ENCODE peak calls at places on chromosomes 16 and 17, in five cellular contexts. One of them, this sample, is unnamed. For H3K4me1 and H3K36me3, the result is how much of the 10 kb centered on the place peaks cover.

GRCh38 chr17:50620848-50621247 is 13.8 kb upstream of the ABCC3 start:
- DNase-seq in ovary: no peak
- DNase-seq in transverse colon: no peak
- DNase-seq in aorta: no peak
- DNase-seq in neuronal stem cell: no peak
- DNase-seq in this sample: peak

GRCh38 chr17:76271669-76272540 is 6.8 kb downstream of the UBALD2 start:
- DNase-seq in ovary: peak
- DNase-seq in transverse colon: peak
- DNase-seq in aorta: peak
- DNase-seq in neuronal stem cell: no peak
- DNase-seq in this sample: no peak

GRCh38 chr16:11677451-11677951 is 9.2 kb downstream of the SNN start:
- DNase-seq in ovary: no peak
- DNase-seq in transverse colon: no peak
- DNase-seq in aorta: peak
- DNase-seq in neuronal stem cell: no peak
- DNase-seq in this sample: no peak

GRCh38 chr17:10574324-10574723 is 24.9 kb upstream of the MYH2 start:
- DNase-seq in ovary: no peak
- DNase-seq in transverse colon: no peak
- DNase-seq in aorta: no peak
- DNase-seq in neuronal stem cell: no peak
- DNase-seq in this sample: no peak

GRCh38 chr17:48624544-48625501 is 1.3 kb downstream of the HOXB9 start:
- DNase-seq in ovary: no peak
- DNase-seq in transverse colon: peak
- DNase-seq in aorta: no peak
- DNase-seq in neuronal stem cell: no peak
- DNase-seq in this sample: peak

GRCh38 chr16:50842589-50842988 is 100.7 kb downstream of the CYLD start:
- DNase-seq in ovary: no peak
- DNase-seq in transverse colon: no peak
- DNase-seq in aorta: no peak
- DNase-seq in neuronal stem cell: no peak
- DNase-seq in this sample: no peak

GRCh38 chr16:48384982-48385271 is 286 bp downstream of the SIAH1 start:
- DNase-seq in ovary: no peak
- DNase-seq in transverse colon: no peak
- DNase-seq in aorta: no peak
- DNase-seq in neuronal stem cell: no peak
- DNase-seq in this sample: no peak

GRCh38 chr17:39064814-39065213 is 86.6 kb downstream of the PLXDC1 start:
- DNase-seq in ovary: no peak
- DNase-seq in transverse colon: no peak
- DNase-seq in aorta: peak
- DNase-seq in neuronal stem cell: no peak
- DNase-seq in this sample: no peak

GRCh38 chr17:75830168-75831031 is 13.8 kb downstream of the UNC13D start:
- DNase-seq in ovary: no peak
- DNase-seq in transverse colon: peak
- DNase-seq in aorta: no peak
- DNase-seq in neuronal stem cell: peak
- DNase-seq in this sample: peak

GRCh38 chr16:27199747-27200146 is 3.6 kb upstream of the KDM8 start:
- DNase-seq in ovary: no peak
- DNase-seq in transverse colon: no peak
- DNase-seq in aorta: no peak
- DNase-seq in neuronal stem cell: no peak
- DNase-seq in this sample: no peak

GRCh38 chr16:1000608-1001007 is 19.0 kb downstream of the SOX8 start:
- DNase-seq in ovary: no peak
- DNase-seq in transverse colon: no peak
- DNase-seq in aorta: no peak
- DNase-seq in neuronal stem cell: no peak
- DNase-seq in this sample: no peak

GRCh38 chr16:26830716-26831115 is 236.0 kb upstream of the C16orf82 start:
- DNase-seq in ovary: no peak
- DNase-seq in transverse colon: no peak
- DNase-seq in aorta: no peak
- DNase-seq in neuronal stem cell: no peak
- DNase-seq in this sample: no peak

GRCh38 chr16:965487-965886 is 5.3 kb downstream of the LMF1 start:
- DNase-seq in ovary: no peak
- DNase-seq in transverse colon: no peak
- DNase-seq in aorta: peak
- DNase-seq in neuronal stem cell: no peak
- DNase-seq in this sample: no peak

GRCh38 chr16:31471241-31471874 is 594 bp upstream of the TGFB1I1 start:
- DNase-seq in ovary: no peak
- DNase-seq in transverse colon: no peak
- DNase-seq in aorta: no peak
- DNase-seq in neuronal stem cell: no peak
- DNase-seq in this sample: no peak

GRCh38 chr17:48626470-48627241 is 498 bp upstream of the HOXB9 start:
- DNase-seq in ovary: no peak
- DNase-seq in transverse colon: peak
- DNase-seq in aorta: peak
- DNase-seq in neuronal stem cell: no peak
- DNase-seq in this sample: peak

GRCh38 chr16:68229431-68230175 is 6.3 kb downstream of the ESRP2 start:
- DNase-seq in ovary: peak
- DNase-seq in transverse colon: no peak
- DNase-seq in aorta: no peak
- DNase-seq in neuronal stem cell: no peak
- DNase-seq in this sample: peak

GRCh38 chr16:89837014-89837546 is 8.8 kb downstream of the SPIRE2 start:
- DNase-seq in ovary: no peak
- DNase-seq in transverse colon: no peak
- DNase-seq in aorta: no peak
- DNase-seq in neuronal stem cell: no peak
- DNase-seq in this sample: no peak
- H3K4me3 ChIP-seq in ovary: no peak
- H3K4me3 ChIP-seq in transverse colon: peak
- H3K4me3 ChIP-seq in aorta: no peak
- H3K4me3 ChIP-seq in neuronal stem cell: no peak
- H3K4me3 ChIP-seq in this sample: no peak

GRCh38 chr17:30084773-30085172 is 31.8 kb upstream of the NSRP1 start:
- DNase-seq in ovary: no peak
- DNase-seq in transverse colon: no peak
- DNase-seq in aorta: no peak
- DNase-seq in neuronal stem cell: no peak
- DNase-seq in this sample: no peak
- H3K4me1 ChIP-seq in ovary: under half
- H3K4me1 ChIP-seq in transverse colon: under half
- H3K4me1 ChIP-seq in aorta: under half
- H3K4me1 ChIP-seq in neuronal stem cell: under half
- H3K4me1 ChIP-seq in this sample: under half

GRCh38 chr16:84607061-84607460 is 10.8 kb downstream of the COTL1 start:
- DNase-seq in ovary: no peak
- DNase-seq in transverse colon: no peak
- DNase-seq in aorta: no peak
- DNase-seq in neuronal stem cell: no peak
- DNase-seq in this sample: no peak

GRCh38 chr16:84606081-84606875 is 11.6 kb downstream of the COTL1 start:
- DNase-seq in ovary: no peak
- DNase-seq in transverse colon: no peak
- DNase-seq in aorta: no peak
- DNase-seq in neuronal stem cell: no peak
- DNase-seq in this sample: no peak

GRCh38 chr16:84607694-84608093 is 10.2 kb downstream of the COTL1 start:
- DNase-seq in ovary: no peak
- DNase-seq in transverse colon: peak
- DNase-seq in aorta: no peak
- DNase-seq in neuronal stem cell: no peak
- DNase-seq in this sample: no peak

GRCh38 chr16:84610385-84610784 is 7.5 kb downstream of the COTL1 start:
- DNase-seq in ovary: no peak
- DNase-seq in transverse colon: no peak
- DNase-seq in aorta: no peak
- DNase-seq in neuronal stem cell: no peak
- DNase-seq in this sample: no peak

DNA sequence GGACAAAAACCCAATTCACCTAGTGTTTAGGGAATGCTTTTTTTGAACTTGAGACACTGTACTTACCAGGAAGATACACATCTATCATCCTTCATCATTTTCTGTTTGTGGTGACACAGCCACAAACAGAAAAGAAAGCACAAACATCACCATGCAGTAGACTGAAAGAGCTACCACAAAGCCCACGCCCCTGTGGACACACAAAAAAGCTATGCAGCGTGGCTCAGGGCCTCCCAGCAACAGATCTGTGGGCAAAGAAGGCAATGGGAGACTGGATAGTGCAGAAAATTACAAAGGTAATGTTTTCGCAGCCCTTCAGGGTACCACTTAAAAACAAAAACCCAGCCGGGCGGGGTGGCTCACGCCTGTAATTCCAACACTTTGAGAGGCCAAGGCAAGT is 9.6 kb downstream of the COTL1 start:
- DNase-seq in ovary: no peak
- DNase-seq in transverse colon: no peak
- DNase-seq in aorta: no peak
- DNase-seq in neuronal stem cell: no peak
- DNase-seq in this sample: no peak
- H3K36me3 ChIP-seq in ovary: under half
- H3K36me3 ChIP-seq in transverse colon: under half
- H3K36me3 ChIP-seq in aorta: under half
- H3K36me3 ChIP-seq in neuronal stem cell: half or more
- H3K36me3 ChIP-seq in this sample: under half

GRCh38 chr17:41563607-41564006 is 8.3 kb downstream of the KRT9 start:
- DNase-seq in ovary: no peak
- DNase-seq in transverse colon: no peak
- DNase-seq in aorta: no peak
- DNase-seq in neuronal stem cell: no peak
- DNase-seq in this sample: no peak
- H3K4me3 ChIP-seq in ovary: no peak
- H3K4me3 ChIP-seq in transverse colon: no peak
- H3K4me3 ChIP-seq in aorta: no peak
- H3K4me3 ChIP-seq in neuronal stem cell: no peak
- H3K4me3 ChIP-seq in this sample: no peak

GRCh38 chr17:45230410-45230786 is 8.7 kb downstream of the FMNL1 start:
- DNase-seq in ovary: no peak
- DNase-seq in transverse colon: no peak
- DNase-seq in aorta: no peak
- DNase-seq in neuronal stem cell: no peak
- DNase-seq in this sample: no peak

GRCh38 chr17:45228121-45228941 is 6.6 kb downstream of the FMNL1 start:
- DNase-seq in ovary: no peak
- DNase-seq in transverse colon: peak
- DNase-seq in aorta: no peak
- DNase-seq in neuronal stem cell: no peak
- DNase-seq in this sample: no peak

GRCh38 chr17:45230787-45231480 is 9.2 kb downstream of the FMNL1 start:
- DNase-seq in ovary: no peak
- DNase-seq in transverse colon: no peak
- DNase-seq in aorta: peak
- DNase-seq in neuronal stem cell: no peak
- DNase-seq in this sample: no peak

GRCh38 chr17:45228985-45229517 is 7.4 kb downstream of the FMNL1 start:
- DNase-seq in ovary: peak
- DNase-seq in transverse colon: peak
- DNase-seq in aorta: peak
- DNase-seq in neuronal stem cell: no peak
- DNase-seq in this sample: no peak

DNA sequence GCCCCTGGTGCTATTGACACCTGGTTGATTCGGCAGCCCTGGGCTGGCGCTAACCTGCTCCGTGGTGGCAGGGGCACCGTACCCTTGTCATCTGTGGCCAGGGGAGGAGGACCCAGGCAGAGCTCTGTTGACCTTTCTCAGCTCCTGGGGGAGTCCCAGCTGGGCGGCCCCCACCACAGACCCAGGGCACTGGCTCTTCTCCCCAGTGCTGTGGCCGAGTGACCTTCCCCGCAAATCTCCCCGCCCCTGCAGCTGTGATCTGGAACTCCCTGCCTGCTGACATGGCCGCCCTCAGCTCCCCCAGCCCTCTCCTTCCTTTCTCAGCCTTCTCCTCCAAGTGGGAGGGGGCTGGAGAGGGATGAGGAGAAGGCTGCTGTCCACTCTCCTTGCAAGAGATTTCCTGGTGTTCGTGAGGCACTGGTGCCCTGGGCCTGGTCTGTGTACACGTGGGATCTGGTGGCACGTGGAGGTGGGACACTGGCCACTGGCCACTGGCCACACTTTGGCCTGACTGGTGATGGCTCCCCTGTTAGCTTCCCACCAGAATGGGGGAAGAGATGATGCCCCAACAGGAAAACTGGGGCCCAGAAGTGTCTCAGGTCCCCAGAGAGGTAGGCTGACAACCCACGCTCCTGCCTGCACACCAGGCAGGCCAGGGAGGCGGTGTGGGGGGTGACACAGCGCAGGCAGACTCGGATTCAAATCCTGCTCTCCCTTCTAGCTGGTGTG is 8.2 kb downstream of the FMNL1 start:
- DNase-seq in ovary: no peak
- DNase-seq in transverse colon: peak
- DNase-seq in aorta: no peak
- DNase-seq in neuronal stem cell: no peak
- DNase-seq in this sample: no peak
- H3K4me1 ChIP-seq in ovary: under half
- H3K4me1 ChIP-seq in transverse colon: under half
- H3K4me1 ChIP-seq in aorta: under half
- H3K4me1 ChIP-seq in neuronal stem cell: under half
- H3K4me1 ChIP-seq in this sample: under half

DNA sequence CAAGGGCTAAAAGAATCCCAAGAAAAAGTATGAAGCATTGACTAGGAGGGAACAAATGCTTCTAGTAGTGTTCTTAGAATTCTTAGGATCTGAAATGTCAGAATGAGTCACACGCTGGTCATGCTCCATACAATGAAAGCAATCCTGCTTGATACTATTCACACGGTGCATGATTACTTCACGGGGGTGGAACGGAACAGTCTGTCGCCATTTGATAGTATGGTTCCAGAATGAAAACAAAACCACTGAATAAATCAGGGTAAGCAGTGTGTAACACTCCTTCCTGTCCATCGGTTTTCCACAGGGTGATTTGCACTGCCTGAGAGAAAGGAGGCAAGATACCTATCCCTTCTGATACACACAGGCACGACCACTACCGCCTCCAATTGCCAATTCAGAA is 22.9 kb upstream of the YWHAE start:
- DNase-seq in ovary: no peak
- DNase-seq in transverse colon: no peak
- DNase-seq in aorta: no peak
- DNase-seq in neuronal stem cell: no peak
- DNase-seq in this sample: no peak
- H3K36me3 ChIP-seq in ovary: under half
- H3K36me3 ChIP-seq in transverse colon: under half
- H3K36me3 ChIP-seq in aorta: under half
- H3K36me3 ChIP-seq in neuronal stem cell: half or more
- H3K36me3 ChIP-seq in this sample: half or more

GRCh38 chr17:64387545-64388171 is 3.0 kb downstream of the PECAM1 start:
- DNase-seq in ovary: no peak
- DNase-seq in transverse colon: no peak
- DNase-seq in aorta: peak
- DNase-seq in neuronal stem cell: no peak
- DNase-seq in this sample: no peak
- H3K4me3 ChIP-seq in ovary: no peak
- H3K4me3 ChIP-seq in transverse colon: peak
- H3K4me3 ChIP-seq in aorta: no peak
- H3K4me3 ChIP-seq in neuronal stem cell: no peak
- H3K4me3 ChIP-seq in this sample: no peak

This sample was measured in HAP-1.